ENCODE peak calls at places on chromosomes 3 and 15, in seven cellular contexts. K, C, Z, O, D, U and L are unnamed samples.

GRCh38 chr3:193894121-193894863 is 241.7 kb upstream of the HES1 start:
- DNase-seq in K (no peak), C (peak; percentile 63), Z (no peak), O (no peak), D (no peak), U (no peak), L (no peak)

GRCh38 chr15:58549013-58549779 is 117.4 kb downstream of the LIPC start:
- DNase-seq in K (peak; percentile 53), C (no peak), Z (no peak), O (no peak), D (no peak), U (no peak), L (no peak)

GRCh38 chr3:47496892-47497291 is 16.6 kb downstream of the ELP6 start:
- DNase-seq in K (no peak), C (no peak), Z (no peak), O (no peak), D (no peak), U (no peak), L (no peak)

GRCh38 chr3:130374033-130374432 is 28.6 kb downstream of the COL6A5 start:
- DNase-seq in K (no peak), C (no peak), Z (no peak), O (no peak), D (no peak), U (no peak), L (no peak)

GRCh38 chr3:145776782-145777408 is 384.1 kb downstream of the PLOD2 start:
- DNase-seq in K (peak; percentile 3), C (peak; percentile 50), Z (peak; percentile 10), O (no peak), D (no peak), U (no peak), L (no peak)

GRCh38 chr15:58398053-58398452 is 33.7 kb upstream of the LIPC start:
- DNase-seq in K (no peak), C (no peak), Z (no peak), O (no peak), D (no peak), U (no peak), L (no peak)

GRCh38 chr15:69016021-69016595 is 1.6 kb downstream of the NOX5 start:
- DNase-seq in K (no peak), C (no peak), Z (no peak), O (no peak), D (no peak), U (no peak), L (no peak)

GRCh38 chr3:88003115-88003755 is 55.6 kb downstream of the CGGBP1 start:
- DNase-seq in K (peak; percentile 8), C (peak; percentile 26), Z (peak; percentile 32), O (no peak), D (no peak), U (peak; percentile 24), L (no peak)

GRCh38 chr3:4948395-4948794 is 30.8 kb upstream of the BHLHE40 start:
- DNase-seq in K (no peak), C (no peak), Z (no peak), O (no peak), D (no peak), U (no peak), L (no peak)

GRCh38 chr3:191302451-191302850 is 26.7 kb upstream of the CCDC50 start:
- DNase-seq in K (no peak), C (no peak), Z (no peak), O (no peak), D (no peak), U (no peak), L (no peak)

GRCh38 chr3:6717026-6717943 is 143.6 kb upstream of the GRM7 start:
- DNase-seq in K (no peak), C (no peak), Z (no peak), O (no peak), D (no peak), U (no peak), L (no peak)

GRCh38 chr15:57333487-57333886 is 42.8 kb upstream of the CGNL1 start:
- DNase-seq in K (no peak), C (no peak), Z (no peak), O (no peak), D (no peak), U (no peak), L (no peak)

GRCh38 chr3:197353867-197354180 is 55.4 kb upstream of the DLG1 start:
- DNase-seq in K (no peak), C (no peak), Z (no peak), O (no peak), D (no peak), U (no peak), L (no peak)

GRCh38 chr3:152185287-152185686 is 83.4 kb upstream of the MBNL1 start:
- DNase-seq in K (no peak), C (no peak), Z (no peak), O (no peak), D (no peak), U (no peak), L (no peak)

GRCh38 chr3:176661432-176661964 is 535.8 kb downstream of the TBL1XR1 start:
- DNase-seq in K (no peak), C (no peak), Z (no peak), O (no peak), D (no peak), U (no peak), L (no peak)

GRCh38 chr3:79521221-79521848 is 246.5 kb downstream of the ROBO1 start:
- DNase-seq in K (no peak), C (peak; percentile 39), Z (peak; percentile 17), O (no peak), D (no peak), U (no peak), L (no peak)

GRCh38 chr15:74604983-74605809 is 10.4 kb upstream of the CLK3 start:
- DNase-seq in K (no peak), C (no peak), Z (no peak), O (no peak), D (no peak), U (no peak), L (no peak)

GRCh38 chr3:46624976-46625490 is 12.7 kb downstream of the FAM240A start:
- DNase-seq in K (no peak), C (peak; percentile 16), Z (no peak), O (no peak), D (no peak), U (no peak), L (no peak)

GRCh38 chr3:144295619-144296018 is 324.0 kb downstream of the DIPK2A start:
- DNase-seq in K (no peak), C (no peak), Z (no peak), O (no peak), D (no peak), U (no peak), L (no peak)

GRCh38 chr3:58404396-58404795 is 29.2 kb downstream of the PDHB start:
- DNase-seq in K (no peak), C (no peak), Z (peak; percentile 34), O (no peak), D (no peak), U (no peak), L (no peak)

GRCh38 chr15:85500729-85501128 is 120.3 kb downstream of the AKAP13 start:
- DNase-seq in K (no peak), C (no peak), Z (no peak), O (no peak), D (no peak), U (no peak), L (no peak)

GRCh38 chr15:66786708-66787471 is 84.9 kb downstream of the SMAD6 start:
- DNase-seq in K (no peak), C (no peak), Z (no peak), O (no peak), D (no peak), U (no peak), L (no peak)

GRCh38 chr3:2856062-2856792 is 253.9 kb downstream of the IL5RA start:
- DNase-seq in K (no peak), C (peak; percentile 8), Z (no peak), O (no peak), D (no peak), U (no peak), L (no peak)

GRCh38 chr15:67724679-67725365 is 100.5 kb upstream of the SKOR1 start:
- DNase-seq in K (no peak), C (no peak), Z (no peak), O (no peak), D (no peak), U (no peak), L (no peak)

GRCh38 chr3:181558870-181559269 is 152.9 kb upstream of the SOX2 start:
- DNase-seq in K (no peak), C (no peak), Z (no peak), O (no peak), D (no peak), U (no peak), L (no peak)

GRCh38 chr3:82386656-82387055 is 625.2 kb upstream of the GBE1 start:
- DNase-seq in K (no peak), C (no peak), Z (no peak), O (no peak), D (no peak), U (no peak), L (no peak)

GRCh38 chr3:132448211-132448961 is 31.1 kb downstream of the DNAJC13 start:
- DNase-seq in K (no peak), C (no peak), Z (no peak), O (no peak), D (no peak), U (no peak), L (no peak)

GRCh38 chr3:71478568-71478967 is 105.0 kb downstream of the FOXP1 start:
- DNase-seq in K (no peak), C (no peak), Z (peak; percentile 23), O (peak; percentile 68), D (no peak), U (peak; percentile 72), L (no peak)